ENCODE peak calls at places on chromosomes 3 and 15, in nine cellular contexts. U is C1 segment of cervical spinal cord; E is stimulated activated CD4-positive, alpha-beta T cell treated with anti-CD3 and anti-CD28 coated beads, Interleukin-2, amount 100 ng/mL, for 48 hours; X is globus pallidus; H is posterior cingulate gyrus; Z is SJSA1; K is BE2C; Q is HuH-7.5; P is posterior vena cava. V is an unnamed sample.
A peak's percentile ranks its signal among the peaks of the same experiment; 100 is the strongest.

GRCh38 chr15:66042624-66043023 is 173.3 kb downstream of the RAB11A start:
- DNase-seq in U (no peak), E (no peak), X (no peak), H (peak; percentile 51), Z (no peak), K (no peak), Q (no peak), P (peak; percentile 20), V (no peak)

GRCh38 chr15:57432141-57432701 is 55.9 kb downstream of the CGNL1 start:
- DNase-seq in U (no peak), E (no peak), X (peak; percentile 37), H (peak; percentile 79), Z (no peak), K (no peak), Q (no peak), P (no peak), V (no peak)

GRCh38 chr3:58617338-58617761 is 40.2 kb upstream of the FAM107A start:
- DNase-seq in U (no peak), E (no peak), X (no peak), H (peak; percentile 79), Z (no peak), K (no peak), Q (no peak), P (no peak), V (no peak)

GRCh38 chr3:107662109-107662477 is 139.3 kb downstream of the BBX start:
- DNase-seq in U (no peak), E (no peak), X (no peak), H (no peak), Z (no peak), K (peak; percentile 18), Q (no peak), P (no peak), V (no peak)

GRCh38 chr3:55481067-55481917 is 5.8 kb downstream of the WNT5A start:
- DNase-seq in U (peak; percentile 57), E (no peak), X (no peak), H (peak; percentile 87), Z (no peak), K (no peak), Q (no peak), P (no peak), V (peak; percentile 83)

GRCh38 chr15:75237316-75237982 is 20.7 kb upstream of the GOLGA6C start:
- DNase-seq in U (no peak), E (no peak), X (no peak), H (peak; percentile 42), Z (no peak), K (no peak), Q (peak; percentile 9), P (peak; percentile 72), V (no peak)

GRCh38 chr3:10667269-10667668 is 148.8 kb upstream of the SLC6A11 start:
- DNase-seq in U (no peak), E (no peak), X (no peak), H (no peak), Z (no peak), K (no peak), Q (no peak), P (no peak), V (no peak)

GRCh38 chr3:38140326-38141172 is 2.1 kb downstream of the MYD88 start:
- DNase-seq in U (no peak), E (no peak), X (no peak), H (no peak), Z (no peak), K (no peak), Q (no peak), P (peak; percentile 68), V (no peak)

GRCh38 chr15:60083318-60083717 is 79.2 kb downstream of the FOXB1 start:
- DNase-seq in U (no peak), E (no peak), X (no peak), H (no peak), Z (peak; percentile 40), K (no peak), Q (no peak), P (no peak), V (no peak)

GRCh38 chr15:26191216-26191615 is 328.1 kb upstream of the ATP10A start:
- DNase-seq in U (no peak), E (no peak), X (no peak), H (no peak), Z (no peak), K (no peak), Q (no peak), P (no peak), V (no peak)

GRCh38 chr3:40899286-40899712 is 300.0 kb upstream of the CTNNB1 start:
- DNase-seq in U (no peak), E (no peak), X (no peak), H (no peak), Z (peak; percentile 57), K (no peak), Q (no peak), P (no peak), V (no peak)

GRCh38 chr3:123448503-123449091 is at the start of gene ADCY5:
- DNase-seq in U (no peak), E (no peak), X (peak; percentile 41), H (peak; percentile 89), Z (no peak), K (peak; percentile 19), Q (peak; percentile 66), P (no peak), V (peak; percentile 75)

GRCh38 chr3:63141-63845 is 133.3 kb upstream of the CHL1 start:
- DNase-seq in U (peak; percentile 2), E (no peak), X (no peak), H (no peak), Z (no peak), K (no peak), Q (no peak), P (no peak), V (no peak)

GRCh38 chr3:32577621-32578556 is 7.2 kb upstream of the DYNC1LI1 start:
- DNase-seq in U (peak; percentile 19), E (peak; percentile 8), X (peak; percentile 57), H (no peak), Z (peak; percentile 36), K (no peak), Q (no peak), P (no peak), V (no peak)

GRCh38 chr15:73052679-73053397 is 575 bp downstream of the NEO1 start:
- DNase-seq in U (peak; percentile 80), E (peak; percentile 7), X (peak; percentile 85), H (peak; percentile 84), Z (peak; percentile 54), K (peak; percentile 12), Q (peak; percentile 41), P (no peak), V (peak; percentile 65)

GRCh38 chr3:61908344-61908743 is 347.0 kb downstream of the PTPRG start:
- DNase-seq in U (no peak), E (no peak), X (no peak), H (no peak), Z (no peak), K (no peak), Q (no peak), P (no peak), V (no peak)

GRCh38 chr3:111989061-111989678 is 9.6 kb upstream of the TAGLN3 start:
- DNase-seq in U (no peak), E (no peak), X (peak; percentile 72), H (no peak), Z (peak; percentile 35), K (no peak), Q (no peak), P (no peak), V (peak; percentile 57)

GRCh38 chr15:63530762-63531299 is 26.4 kb downstream of the USP3 start:
- DNase-seq in U (no peak), E (no peak), X (no peak), H (no peak), Z (no peak), K (no peak), Q (no peak), P (no peak), V (no peak)

GRCh38 chr3:76501315-76501714 is 538.6 kb upstream of the ROBO2 start:
- DNase-seq in U (no peak), E (no peak), X (no peak), H (no peak), Z (no peak), K (no peak), Q (no peak), P (no peak), V (no peak)

GRCh38 chr15:83784975-83785374 is 131.1 kb downstream of the ADAMTSL3 start:
- DNase-seq in U (no peak), E (no peak), X (no peak), H (no peak), Z (no peak), K (no peak), Q (no peak), P (no peak), V (no peak)